ENCODE peak calls at places on chromosomes 2 and 18, in nine cellular contexts. W, Z, O, H, V, Y, I, U and P are unnamed samples.

GRCh38 chr2:167862787-167863186 is 384.6 kb downstream of the STK39 start:
- DNase-seq in W (no peak), Z (no peak), O (no peak), H (peak; percentile 5), V (peak; percentile 26), Y (no peak), I (no peak), U (no peak), P (no peak)

GRCh38 chr2:55391615-55392242 is 27.9 kb downstream of the CCDC88A start:
- DNase-seq in W (no peak), Z (no peak), O (no peak), H (no peak), V (no peak), Y (no peak), I (no peak), U (no peak), P (no peak)

GRCh38 chr2:85893428-85894258 is 4.9 kb upstream of the ST3GAL5 start:
- DNase-seq in W (no peak), Z (no peak), O (no peak), H (peak; percentile 27), V (peak; percentile 64), Y (no peak), I (no peak), U (no peak), P (no peak)

GRCh38 chr2:174577967-174578589 is 19.5 kb downstream of the WIPF1 start:
- DNase-seq in W (no peak), Z (no peak), O (no peak), H (peak; percentile 78), V (peak; percentile 73), Y (peak; percentile 51), I (no peak), U (no peak), P (no peak)

GRCh38 chr2:105847056-105847455 is 102.3 kb downstream of the NCK2 start:
- DNase-seq in W (no peak), Z (no peak), O (no peak), H (no peak), V (no peak), Y (no peak), I (no peak), U (no peak), P (no peak)

GRCh38 chr18:63197246-63197791 is 122.2 kb downstream of the BCL2 start:
- DNase-seq in W (no peak), Z (no peak), O (no peak), H (no peak), V (no peak), Y (peak; percentile 15), I (no peak), U (no peak), P (no peak)

GRCh38 chr2:26704441-26704977 is 12.0 kb downstream of the KCNK3 start:
- DNase-seq in W (no peak), Z (peak; percentile 23), O (no peak), H (no peak), V (peak; percentile 53), Y (no peak), I (no peak), U (no peak), P (no peak)

GRCh38 chr2:214628091-214628490 is 181.4 kb downstream of the BARD1 start:
- DNase-seq in W (no peak), Z (no peak), O (no peak), H (no peak), V (peak; percentile 63), Y (no peak), I (no peak), U (no peak), P (no peak)

GRCh38 chr2:177143444-177143843 is 69.2 kb upstream of the HNRNPA3 start:
- DNase-seq in W (no peak), Z (peak; percentile 23), O (no peak), H (peak; percentile 45), V (peak; percentile 56), Y (no peak), I (no peak), U (no peak), P (no peak)

GRCh38 chr2:177148477-177149154 is 64.0 kb upstream of the HNRNPA3 start:
- DNase-seq in W (peak; percentile 75), Z (peak; percentile 83), O (peak; percentile 79), H (peak; percentile 68), V (peak; percentile 76), Y (peak; percentile 59), I (peak; percentile 72), U (peak; percentile 80), P (peak; percentile 65)

GRCh38 chr2:177147834-177148233 is 64.8 kb upstream of the HNRNPA3 start:
- DNase-seq in W (no peak), Z (no peak), O (no peak), H (no peak), V (no peak), Y (no peak), I (no peak), U (no peak), P (no peak)

GRCh38 chr2:177149155-177149503 is 63.5 kb upstream of the HNRNPA3 start:
- DNase-seq in W (no peak), Z (no peak), O (no peak), H (no peak), V (no peak), Y (no peak), I (no peak), U (no peak), P (no peak)

GRCh38 chr2:177147093-177147694 is 65.4 kb upstream of the HNRNPA3 start:
- DNase-seq in W (no peak), Z (no peak), O (no peak), H (peak; percentile 69), V (peak; percentile 55), Y (no peak), I (no peak), U (no peak), P (no peak)
- H3K27me3 ChIP-seq in W (peaks cover 5% of the 10 kb centered on the region), Z (peaks cover 12% of the 10 kb centered on the region), O (no peaks in the 10 kb centered on the region), H (peaks cover 4% of the 10 kb centered on the region), V (peaks cover 11% of the 10 kb centered on the region), Y (peaks cover 25% of the 10 kb centered on the region), I (no peaks in the 10 kb centered on the region), U (peaks cover 23% of the 10 kb centered on the region), P (peaks cover 84% of the 10 kb centered on the region)

GRCh38 chr2:84880645-84881521 is at the start of gene TRABD2A:
- DNase-seq in W (peak; percentile 60), Z (no peak), O (no peak), H (peak; percentile 86), V (no peak), Y (peak; percentile 57), I (peak; percentile 52), U (peak; percentile 75), P (no peak)

GRCh38 chr2:84881581-84882414 is 914 bp upstream of the TRABD2A start:
- DNase-seq in W (peak; percentile 85), Z (peak; percentile 70), O (peak; percentile 78), H (peak; percentile 87), V (peak; percentile 81), Y (peak; percentile 84), I (peak; percentile 85), U (peak; percentile 88), P (peak; percentile 72)

GRCh38 chr2:84884396-84884795 is 3.5 kb upstream of the TRABD2A start:
- DNase-seq in W (no peak), Z (no peak), O (no peak), H (peak; percentile 59), V (no peak), Y (no peak), I (no peak), U (no peak), P (no peak)

GRCh38 chr2:84882415-84882738 is 1.5 kb upstream of the TRABD2A start:
- DNase-seq in W (no peak), Z (no peak), O (no peak), H (no peak), V (no peak), Y (no peak), I (no peak), U (no peak), P (no peak)

DNA sequence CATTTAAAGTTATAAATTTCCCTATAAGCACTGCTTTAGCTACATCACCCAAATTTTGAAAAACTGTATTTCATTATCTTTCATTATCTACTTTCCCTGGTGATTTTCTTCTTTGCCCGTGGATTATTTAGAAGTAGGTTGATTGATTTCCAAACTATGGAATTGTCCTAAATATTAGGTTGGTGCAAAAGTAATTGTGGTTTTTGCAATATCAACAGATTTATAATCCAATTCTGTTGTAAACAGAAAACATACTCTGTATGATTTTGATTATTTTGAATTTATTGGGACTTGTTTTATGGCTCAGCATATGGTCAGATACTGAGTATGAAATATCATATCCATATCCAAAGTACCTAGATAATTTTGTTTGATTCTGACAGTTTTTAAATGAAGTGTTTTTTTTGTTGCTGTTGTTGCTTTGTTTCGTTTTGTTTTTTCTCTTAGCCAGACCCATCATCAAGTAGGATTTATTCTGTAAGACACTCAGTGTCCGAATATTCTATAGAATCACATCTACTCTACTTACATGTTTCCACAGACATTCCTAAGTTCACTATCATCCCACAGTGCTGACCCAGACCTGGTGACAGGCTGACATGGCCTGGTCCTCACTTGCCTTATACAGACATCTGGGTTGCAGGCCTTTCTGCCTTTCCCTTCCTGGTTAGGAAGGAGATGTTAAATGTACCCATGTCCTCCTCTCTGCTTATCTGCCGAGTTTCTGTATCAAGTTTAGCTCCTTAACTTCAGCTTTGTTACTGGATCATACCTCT is 2.1 kb upstream of the TRABD2A start:
- DNase-seq in W (no peak), Z (no peak), O (no peak), H (no peak), V (peak; percentile 43), Y (no peak), I (no peak), U (no peak), P (no peak)
- H3K27me3 ChIP-seq in W (no peaks in the 10 kb centered on the region), Z (peaks cover 30% of the 10 kb centered on the region), O (peaks cover 16% of the 10 kb centered on the region), H (peaks cover 5% of the 10 kb centered on the region), V (peaks cover 12% of the 10 kb centered on the region), Y (no peaks in the 10 kb centered on the region), I (peaks cover 43% of the 10 kb centered on the region), U (peaks cover 3% of the 10 kb centered on the region), P (peaks cover 57% of the 10 kb centered on the region)

GRCh38 chr2:164560181-164560792 is 61.0 kb downstream of the GRB14 start:
- DNase-seq in W (no peak), Z (no peak), O (no peak), H (peak; percentile 33), V (peak; percentile 23), Y (no peak), I (no peak), U (no peak), P (no peak)

GRCh38 chr2:164561416-164561815 is 59.9 kb downstream of the GRB14 start:
- DNase-seq in W (no peak), Z (no peak), O (peak; percentile 16), H (no peak), V (no peak), Y (no peak), I (no peak), U (no peak), P (no peak)

GRCh38 chr2:164562666-164563065 is 58.6 kb downstream of the GRB14 start:
- DNase-seq in W (no peak), Z (no peak), O (no peak), H (no peak), V (no peak), Y (no peak), I (no peak), U (no peak), P (no peak)

GRCh38 chr2:164560902-164561301 is 60.4 kb downstream of the GRB14 start:
- DNase-seq in W (no peak), Z (no peak), O (no peak), H (no peak), V (no peak), Y (no peak), I (no peak), U (no peak), P (no peak)

DNA sequence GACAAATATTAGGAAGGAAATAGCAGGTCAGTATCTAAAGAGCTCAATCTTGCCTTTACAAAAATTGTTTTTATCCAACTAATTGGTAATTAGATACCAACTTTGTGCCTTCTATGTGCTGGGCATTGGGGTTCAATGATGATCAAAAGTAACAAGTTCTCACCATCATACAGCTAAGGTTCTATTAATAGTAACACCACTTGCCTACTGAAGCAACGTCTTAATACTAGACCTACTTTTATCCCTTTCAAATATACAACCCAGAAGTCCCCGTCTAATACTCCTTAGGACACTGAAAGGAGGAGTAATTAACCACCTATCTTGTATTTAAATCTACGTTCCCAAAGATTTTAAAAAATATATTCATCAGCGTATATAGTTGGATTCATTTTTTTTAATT is 59.3 kb downstream of the GRB14 start:
- DNase-seq in W (no peak), Z (no peak), O (no peak), H (no peak), V (no peak), Y (no peak), I (no peak), U (no peak), P (no peak)
- H3K27me3 ChIP-seq in W (no peaks in the 10 kb centered on the region), Z (no peaks in the 10 kb centered on the region), O (no peaks in the 10 kb centered on the region), H (no peaks in the 10 kb centered on the region), V (no peaks in the 10 kb centered on the region), Y (no peaks in the 10 kb centered on the region), I (no peaks in the 10 kb centered on the region), U (no peaks in the 10 kb centered on the region), P (no peaks in the 10 kb centered on the region)

GRCh38 chr2:145635706-145636427 is 1115.9 kb upstream of the ZEB2 start:
- DNase-seq in W (no peak), Z (no peak), O (no peak), H (peak; percentile 52), V (no peak), Y (no peak), I (no peak), U (no peak), P (no peak)

GRCh38 chr2:145626301-145626700 is 1106.4 kb upstream of the ZEB2 start:
- DNase-seq in W (no peak), Z (no peak), O (no peak), H (no peak), V (no peak), Y (no peak), I (no peak), U (no peak), P (no peak)

GRCh38 chr2:145631561-145631960 is 1111.6 kb upstream of the ZEB2 start:
- DNase-seq in W (no peak), Z (no peak), O (no peak), H (no peak), V (no peak), Y (no peak), I (no peak), U (no peak), P (no peak)
- H3K27me3 ChIP-seq in W (no peaks in the 10 kb centered on the region), Z (no peaks in the 10 kb centered on the region), O (no peaks in the 10 kb centered on the region), H (no peaks in the 10 kb centered on the region), V (no peaks in the 10 kb centered on the region), Y (no peaks in the 10 kb centered on the region), I (no peaks in the 10 kb centered on the region), U (no peaks in the 10 kb centered on the region), P (no peaks in the 10 kb centered on the region)